ENCODE peak calls at places on chromosomes 7 and 10, in four cellular contexts. One of them, this sample, is unnamed.
A peak's percentile ranks its signal among the peaks of the same experiment; 100 is the strongest.

GRCh38 chr10:76022366-76022765 is 590.9 kb downstream of the LRMDA start:
- DNase-seq in prostate gland: no peak
- DNase-seq in adrenal gland: no peak
- DNase-seq in spleen: no peak
- DNase-seq in this sample: no peak

GRCh38 chr7:143503261-143503660 is 25.6 kb downstream of the TAS2R41 start:
- DNase-seq in adrenal gland: no peak
- DNase-seq in prostate gland: no peak
- DNase-seq in spleen: no peak
- DNase-seq in this sample: no peak

GRCh38 chr7:127652333-127653248 is 597 bp downstream of the SND1 start:
- DNase-seq in prostate gland: no peak
- DNase-seq in spleen: no peak
- DNase-seq in adrenal gland: no peak
- DNase-seq in this sample: no peak

GRCh38 chr10:103155485-103156085 is 37.5 kb downstream of the NT5C2 start:
- DNase-seq in adrenal gland: peak; percentile 32
- DNase-seq in spleen: no peak
- DNase-seq in prostate gland: no peak
- DNase-seq in this sample: no peak

GRCh38 chr10:58367049-58367448 is 18.2 kb upstream of the TFAM start:
- DNase-seq in adrenal gland: no peak
- DNase-seq in prostate gland: no peak
- DNase-seq in spleen: no peak
- DNase-seq in this sample: no peak

GRCh38 chr10:124646483-124647352 is 97.5 kb downstream of the FAM53B start:
- DNase-seq in prostate gland: no peak
- DNase-seq in adrenal gland: peak; percentile 99
- DNase-seq in spleen: peak; percentile 82
- DNase-seq in this sample: no peak

GRCh38 chr10:7410800-7411670 is at the start of gene SFMBT2:
- DNase-seq in prostate gland: peak; percentile 64
- DNase-seq in spleen: peak; percentile 91
- DNase-seq in adrenal gland: peak; percentile 53
- DNase-seq in this sample: peak; percentile 67

GRCh38 chr10:103855424-103855823 is at the start of gene SH3PXD2A:
- DNase-seq in adrenal gland: no peak
- DNase-seq in spleen: peak; percentile 74
- DNase-seq in prostate gland: peak; percentile 46
- DNase-seq in this sample: peak; percentile 17

GRCh38 chr10:28326516-28327493 is 23.9 kb upstream of the MPP7 start:
- DNase-seq in spleen: no peak
- DNase-seq in prostate gland: peak; percentile 74
- DNase-seq in adrenal gland: peak; percentile 71
- DNase-seq in this sample: no peak

GRCh38 chr7:82694020-82694419 is 250.4 kb upstream of the CACNA2D1 start:
- DNase-seq in adrenal gland: no peak
- DNase-seq in spleen: no peak
- DNase-seq in prostate gland: no peak
- DNase-seq in this sample: no peak

GRCh38 chr7:39950473-39951155 is 558 bp downstream of the CDK13 start:
- DNase-seq in prostate gland: peak; percentile 9
- DNase-seq in spleen: peak; percentile 95
- DNase-seq in adrenal gland: peak; percentile 62
- DNase-seq in this sample: peak; percentile 56

GRCh38 chr10:33781666-33782395 is 447.4 kb upstream of the NRP1 start:
- DNase-seq in spleen: no peak
- DNase-seq in adrenal gland: no peak
- DNase-seq in prostate gland: no peak
- DNase-seq in this sample: no peak

GRCh38 chr10:36030516-36030915 is 388.4 kb upstream of the FZD8 start:
- DNase-seq in adrenal gland: no peak
- DNase-seq in prostate gland: no peak
- DNase-seq in spleen: no peak
- DNase-seq in this sample: no peak

GRCh38 chr10:652226-652625 is 37.2 kb downstream of the DIP2C start:
- DNase-seq in adrenal gland: no peak
- DNase-seq in prostate gland: no peak
- DNase-seq in spleen: no peak
- DNase-seq in this sample: no peak

GRCh38 chr7:24466109-24466768 is 107.0 kb upstream of the PALS2 start:
- DNase-seq in spleen: no peak
- DNase-seq in prostate gland: no peak
- DNase-seq in adrenal gland: no peak
- DNase-seq in this sample: no peak

GRCh38 chr7:34157137-34157536 is 251.8 kb downstream of the BMPER start:
- DNase-seq in prostate gland: no peak
- DNase-seq in spleen: no peak
- DNase-seq in adrenal gland: no peak
- DNase-seq in this sample: no peak

GRCh38 chr10:28915989-28916588 is 238.8 kb downstream of the BAMBI start:
- DNase-seq in spleen: no peak
- DNase-seq in prostate gland: no peak
- DNase-seq in adrenal gland: no peak
- DNase-seq in this sample: no peak

GRCh38 chr7:5425507-5426225 is 2.0 kb upstream of the TNRC18 start:
- DNase-seq in adrenal gland: peak; percentile 73
- DNase-seq in prostate gland: peak; percentile 78
- DNase-seq in spleen: peak; percentile 86
- DNase-seq in this sample: no peak

GRCh38 chr10:103278424-103278823 is 1.5 kb downstream of the INA start:
- DNase-seq in spleen: no peak
- DNase-seq in adrenal gland: no peak
- DNase-seq in prostate gland: no peak
- DNase-seq in this sample: no peak

GRCh38 chr7:50620418-50620817 is 55.2 kb upstream of the DDC start:
- DNase-seq in adrenal gland: no peak
- DNase-seq in prostate gland: no peak
- DNase-seq in spleen: no peak
- DNase-seq in this sample: no peak

GRCh38 chr7:68770649-68771048 is 827.6 kb upstream of the AUTS2 start:
- DNase-seq in prostate gland: no peak
- DNase-seq in adrenal gland: peak; percentile 68
- DNase-seq in spleen: no peak
- DNase-seq in this sample: no peak

GRCh38 chr7:1403844-1404404 is 55.3 kb downstream of the MICALL2 start:
- DNase-seq in adrenal gland: no peak
- DNase-seq in spleen: no peak
- DNase-seq in prostate gland: no peak
- DNase-seq in this sample: no peak

GRCh38 chr7:134298902-134299683 is 17.6 kb downstream of the SLC35B4 start:
- DNase-seq in adrenal gland: no peak
- DNase-seq in spleen: no peak
- DNase-seq in prostate gland: peak; percentile 48
- DNase-seq in this sample: no peak

GRCh38 chr7:83306487-83306886 is 143.8 kb upstream of the PCLO start:
- DNase-seq in adrenal gland: no peak
- DNase-seq in spleen: no peak
- DNase-seq in prostate gland: no peak
- DNase-seq in this sample: no peak

GRCh38 chr7:84088669-84089278 is 105.8 kb downstream of the SEMA3A start:
- DNase-seq in adrenal gland: no peak
- DNase-seq in prostate gland: no peak
- DNase-seq in spleen: no peak
- DNase-seq in this sample: no peak

GRCh38 chr10:100828744-100829102 is 83.3 kb downstream of the PAX2 start:
- DNase-seq in adrenal gland: no peak
- DNase-seq in prostate gland: no peak
- DNase-seq in spleen: no peak
- DNase-seq in this sample: peak; percentile 9

GRCh38 chr10:37754538-37755323 is 102.7 kb downstream of the ZNF248 start:
- DNase-seq in spleen: no peak
- DNase-seq in adrenal gland: peak; percentile 65
- DNase-seq in prostate gland: no peak
- DNase-seq in this sample: no peak

GRCh38 chr7:45682836-45683555 is 108.8 kb downstream of the ADCY1 start:
- DNase-seq in adrenal gland: peak; percentile 1
- DNase-seq in prostate gland: no peak
- DNase-seq in spleen: peak; percentile 19
- DNase-seq in this sample: no peak

GRCh38 chr10:37816290-37816689 is 41.1 kb downstream of the ZNF248 start:
- DNase-seq in prostate gland: no peak
- DNase-seq in adrenal gland: no peak
- DNase-seq in spleen: no peak
- DNase-seq in this sample: no peak

GRCh38 chr7:110960811-110961210 is 130.1 kb upstream of the LRRN3 start:
- DNase-seq in prostate gland: no peak
- DNase-seq in adrenal gland: no peak
- DNase-seq in spleen: no peak
- DNase-seq in this sample: no peak

GRCh38 chr7:5284304-5285281 is 1.9 kb downstream of the SLC29A4 start:
- DNase-seq in prostate gland: no peak
- DNase-seq in spleen: no peak
- DNase-seq in adrenal gland: peak; percentile 26
- DNase-seq in this sample: no peak

GRCh38 chr10:58237014-58237830 is 30.5 kb downstream of the IPMK start:
- DNase-seq in prostate gland: no peak
- DNase-seq in adrenal gland: no peak
- DNase-seq in spleen: no peak
- DNase-seq in this sample: no peak

GRCh38 chr10:17009228-17009700 is 120.3 kb downstream of the CUBN start:
- DNase-seq in prostate gland: no peak
- DNase-seq in adrenal gland: peak; percentile 53
- DNase-seq in spleen: no peak
- DNase-seq in this sample: no peak
- H3K4me1 ChIP-seq in prostate gland: no peaks in the 10 kb centered on the region
- H3K4me1 ChIP-seq in adrenal gland: peaks cover 11% of the 10 kb centered on the region
- H3K4me1 ChIP-seq in spleen: peaks cover 20% of the 10 kb centered on the region
- H3K4me1 ChIP-seq in this sample: peaks cover 19% of the 10 kb centered on the region

GRCh38 chr10:54667136-54667535 is 133.9 kb downstream of the PCDH15 start:
- DNase-seq in spleen: no peak
- DNase-seq in prostate gland: no peak
- DNase-seq in adrenal gland: no peak
- DNase-seq in this sample: no peak

GRCh38 chr10:54660397-54660796 is 140.6 kb downstream of the PCDH15 start:
- DNase-seq in prostate gland: no peak
- DNase-seq in spleen: no peak
- DNase-seq in adrenal gland: no peak
- DNase-seq in this sample: no peak

GRCh38 chr10:54665122-54665521 is 135.9 kb downstream of the PCDH15 start:
- DNase-seq in prostate gland: no peak
- DNase-seq in spleen: no peak
- DNase-seq in adrenal gland: no peak
- DNase-seq in this sample: no peak
- H3K4me1 ChIP-seq in prostate gland: no peaks in the 10 kb centered on the region
- H3K4me1 ChIP-seq in spleen: no peaks in the 10 kb centered on the region
- H3K4me1 ChIP-seq in adrenal gland: no peaks in the 10 kb centered on the region
- H3K4me1 ChIP-seq in this sample: no peaks in the 10 kb centered on the region

GRCh38 chr10:87915989-87916388 is 52.6 kb downstream of the PTEN start:
- DNase-seq in adrenal gland: no peak
- DNase-seq in spleen: no peak
- DNase-seq in prostate gland: no peak
- DNase-seq in this sample: no peak
- H3K4me1 ChIP-seq in adrenal gland: peaks cover 7% of the 10 kb centered on the region
- H3K4me1 ChIP-seq in spleen: peaks cover 52% of the 10 kb centered on the region
- H3K4me1 ChIP-seq in prostate gland: no peaks in the 10 kb centered on the region
- H3K4me1 ChIP-seq in this sample: peaks cover 47% of the 10 kb centered on the region

DNA sequence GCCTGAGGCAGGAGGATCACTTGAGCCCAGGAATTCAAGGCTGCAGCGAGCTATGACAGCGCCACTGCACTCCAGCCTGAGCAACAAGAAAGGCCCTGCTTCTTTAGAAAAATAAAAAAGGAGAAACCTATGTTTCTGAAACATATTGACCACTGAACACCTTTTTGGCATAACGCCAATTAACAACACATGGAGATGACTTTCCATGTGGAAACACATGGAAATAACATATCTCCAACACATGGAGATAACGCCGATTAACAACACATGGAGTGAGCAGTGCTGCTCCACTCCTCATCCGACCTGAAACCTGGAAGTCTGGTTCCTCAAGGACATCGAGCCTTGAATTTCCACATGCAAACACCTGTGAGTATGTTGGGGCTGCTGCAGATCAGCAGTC is 126.9 kb downstream of the KCNMA1 start:
- DNase-seq in prostate gland: no peak
- DNase-seq in spleen: no peak
- DNase-seq in adrenal gland: no peak
- DNase-seq in this sample: no peak
- H3K4me1 ChIP-seq in prostate gland: peaks cover 3% of the 10 kb centered on the region
- H3K4me1 ChIP-seq in spleen: no peaks in the 10 kb centered on the region
- H3K4me1 ChIP-seq in adrenal gland: no peaks in the 10 kb centered on the region
- H3K4me1 ChIP-seq in this sample: no peaks in the 10 kb centered on the region

GRCh38 chr7:116215550-116215949 is 5.2 kb downstream of the TES start:
- DNase-seq in prostate gland: no peak
- DNase-seq in adrenal gland: no peak
- DNase-seq in spleen: no peak
- DNase-seq in this sample: no peak
- H3K4me1 ChIP-seq in prostate gland: no peaks in the 10 kb centered on the region
- H3K4me1 ChIP-seq in adrenal gland: peaks cover 4% of the 10 kb centered on the region
- H3K4me1 ChIP-seq in spleen: peaks cover 73% of the 10 kb centered on the region
- H3K4me1 ChIP-seq in this sample: peaks cover 87% of the 10 kb centered on the region

DNA sequence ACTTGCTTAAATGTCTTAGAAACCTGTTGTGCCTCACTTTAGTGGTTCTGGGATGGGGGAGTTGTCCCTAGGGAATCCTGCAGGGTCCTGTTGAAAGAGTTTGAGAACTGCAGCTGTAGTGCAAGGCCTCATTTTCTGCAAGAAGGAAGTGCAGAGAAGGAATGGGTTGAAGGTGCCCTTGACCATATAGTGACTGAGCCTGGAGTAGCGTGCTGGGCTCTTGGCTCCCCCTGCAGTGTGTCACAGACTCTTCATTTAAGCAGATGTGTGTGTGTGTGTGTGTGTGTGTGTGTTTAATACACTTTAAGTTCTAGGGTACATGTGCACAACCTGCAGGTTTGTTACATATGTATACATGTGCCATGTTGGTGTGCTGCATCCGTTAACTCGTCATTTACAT is 92.2 kb downstream of the GRK5 start:
- DNase-seq in adrenal gland: no peak
- DNase-seq in spleen: peak; percentile 37
- DNase-seq in prostate gland: no peak
- DNase-seq in this sample: no peak
- H3K4me1 ChIP-seq in adrenal gland: no peaks in the 10 kb centered on the region
- H3K4me1 ChIP-seq in spleen: peaks cover 53% of the 10 kb centered on the region
- H3K4me1 ChIP-seq in prostate gland: no peaks in the 10 kb centered on the region
- H3K4me1 ChIP-seq in this sample: peaks cover 51% of the 10 kb centered on the region

GRCh38 chr10:119347181-119347974 is 140.0 kb downstream of the GRK5 start:
- DNase-seq in adrenal gland: no peak
- DNase-seq in prostate gland: no peak
- DNase-seq in spleen: peak; percentile 64
- DNase-seq in this sample: no peak
- H3K4me1 ChIP-seq in adrenal gland: no peaks in the 10 kb centered on the region
- H3K4me1 ChIP-seq in prostate gland: peaks cover 8% of the 10 kb centered on the region
- H3K4me1 ChIP-seq in spleen: peaks cover 16% of the 10 kb centered on the region
- H3K4me1 ChIP-seq in this sample: no peaks in the 10 kb centered on the region